ENCODE peak calls at places on chromosomes 6 and 20, in four cellular contexts. One of them, this sample, is unnamed.

GRCh38 chr20:35698298-35699126 is 640 bp downstream of the NFS1 start:
- DNase-seq in HepG2: no peak
- DNase-seq in GM12878: no peak
- DNase-seq in K562: peak
- DNase-seq in this sample: peak

GRCh38 chr6:149354009-149354408 is 36.5 kb downstream of the TAB2 start:
- DNase-seq in K562: no peak
- DNase-seq in GM12878: no peak
- DNase-seq in HepG2: no peak
- DNase-seq in this sample: no peak

GRCh38 chr20:10596726-10597125 is 77.1 kb downstream of the JAG1 start:
- DNase-seq in K562: no peak
- DNase-seq in GM12878: no peak
- DNase-seq in HepG2: peak
- DNase-seq in this sample: no peak

GRCh38 chr20:21074605-21075336 is 31.4 kb downstream of the LINC00237 start:
- DNase-seq in HepG2: no peak
- DNase-seq in K562: no peak
- DNase-seq in GM12878: peak
- DNase-seq in this sample: no peak

GRCh38 chr6:157556671-157557430 is 175.9 kb downstream of the ZDHHC14 start:
- DNase-seq in K562: no peak
- DNase-seq in GM12878: no peak
- DNase-seq in HepG2: no peak
- DNase-seq in this sample: no peak

GRCh38 chr6:98576811-98577210 is 257.6 kb upstream of the POU3F2 start:
- DNase-seq in HepG2: no peak
- DNase-seq in K562: no peak
- DNase-seq in GM12878: no peak
- DNase-seq in this sample: no peak

GRCh38 chr20:43584448-43585138 is 6.1 kb upstream of the IFT52 start:
- DNase-seq in GM12878: no peak
- DNase-seq in K562: no peak
- DNase-seq in HepG2: peak
- DNase-seq in this sample: peak

GRCh38 chr6:81911446-81911845 is 159.0 kb upstream of the TENT5A start:
- DNase-seq in GM12878: no peak
- DNase-seq in K562: no peak
- DNase-seq in HepG2: no peak
- DNase-seq in this sample: no peak

GRCh38 chr6:27081931-27082330 is 165.6 kb upstream of the PRSS16 start:
- DNase-seq in GM12878: no peak
- DNase-seq in HepG2: no peak
- DNase-seq in K562: no peak
- DNase-seq in this sample: no peak

GRCh38 chr6:41039060-41039998 is at the start of gene UNC5CL:
- DNase-seq in K562: peak
- DNase-seq in HepG2: peak
- DNase-seq in GM12878: no peak
- DNase-seq in this sample: peak

GRCh38 chr6:90484903-90485302 is 102.0 kb downstream of the MAP3K7 start:
- DNase-seq in K562: peak
- DNase-seq in GM12878: no peak
- DNase-seq in HepG2: no peak
- DNase-seq in this sample: peak

GRCh38 chr6:168037242-168037641 is 39.8 kb downstream of the KIF25 start:
- DNase-seq in HepG2: peak
- DNase-seq in K562: no peak
- DNase-seq in GM12878: no peak
- DNase-seq in this sample: no peak

GRCh38 chr6:2993755-2994317 is 5.9 kb upstream of the NQO2 start:
- DNase-seq in K562: no peak
- DNase-seq in GM12878: no peak
- DNase-seq in HepG2: peak
- DNase-seq in this sample: no peak

GRCh38 chr6:2990932-2991506 is 8.7 kb upstream of the NQO2 start:
- DNase-seq in HepG2: no peak
- DNase-seq in GM12878: no peak
- DNase-seq in K562: no peak
- DNase-seq in this sample: no peak

GRCh38 chr6:2990179-2990931 is 9.3 kb upstream of the NQO2 start:
- DNase-seq in GM12878: no peak
- DNase-seq in HepG2: no peak
- DNase-seq in K562: peak
- DNase-seq in this sample: peak

GRCh38 chr6:2989332-2990178 is 10.1 kb upstream of the NQO2 start:
- DNase-seq in HepG2: peak
- DNase-seq in K562: peak
- DNase-seq in GM12878: peak
- DNase-seq in this sample: peak

GRCh38 chr6:2992330-2992979 is 7.2 kb upstream of the NQO2 start:
- DNase-seq in GM12878: no peak
- DNase-seq in HepG2: no peak
- DNase-seq in K562: no peak
- DNase-seq in this sample: no peak
- TF ChIP-seq CREB1 in GM12878: no peak
- TF ChIP-seq CREB1 in HepG2: no peak
- TF ChIP-seq CREB1 in K562: no peak
- TF ChIP-seq CREB1 in this sample: no peak

GRCh38 chr6:33824461-33825154 is 20.8 kb upstream of the MLN start:
- DNase-seq in HepG2: no peak
- DNase-seq in K562: peak
- DNase-seq in GM12878: no peak
- DNase-seq in this sample: no peak
- H2AFZ ChIP-seq in HepG2: no peak
- H2AFZ ChIP-seq in K562: peak
- H2AFZ ChIP-seq in GM12878: no peak
- H2AFZ ChIP-seq in this sample: peak

GRCh38 chr6:113122060-113122459 is 735.1 kb upstream of the MARCKS start:
- DNase-seq in K562: no peak
- DNase-seq in HepG2: peak
- DNase-seq in GM12878: no peak
- DNase-seq in this sample: peak
- TF ChIP-seq JUNB in K562: no peak
- TF ChIP-seq JUNB in HepG2: no peak
- TF ChIP-seq JUNB in GM12878: no peak
- TF ChIP-seq JUNB in this sample: no peak

DNA sequence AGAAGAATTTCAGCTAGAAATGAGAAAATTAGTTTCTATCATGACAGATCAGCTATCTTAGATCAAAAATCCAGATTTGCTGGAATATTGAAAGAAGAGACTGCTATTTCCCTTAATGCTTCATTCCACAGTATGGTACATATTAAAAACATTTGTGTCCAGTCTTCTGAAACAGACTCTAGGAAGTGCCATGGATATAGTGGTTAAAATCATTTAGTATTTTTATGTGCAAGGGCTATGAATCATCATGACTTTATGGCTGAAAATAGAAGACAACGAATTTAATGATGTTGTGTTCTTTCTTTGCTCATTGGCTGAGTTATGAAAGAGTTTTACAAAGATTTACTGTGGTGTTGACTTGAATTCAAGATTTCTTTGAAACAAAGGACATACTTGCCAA is 146.6 kb downstream of the ANKRD60 start:
- DNase-seq in GM12878: no peak
- DNase-seq in K562: no peak
- DNase-seq in HepG2: no peak
- DNase-seq in this sample: no peak
- TF ChIP-seq CREB1 in GM12878: no peak
- TF ChIP-seq CREB1 in K562: no peak
- TF ChIP-seq CREB1 in HepG2: no peak
- TF ChIP-seq CREB1 in this sample: no peak

GRCh38 chr6:139325003-139325600 is 33.3 kb upstream of the TXLNB start:
- DNase-seq in K562: no peak
- DNase-seq in GM12878: no peak
- DNase-seq in HepG2: no peak
- DNase-seq in this sample: no peak
- H2AFZ ChIP-seq in K562: no peak
- H2AFZ ChIP-seq in GM12878: no peak
- H2AFZ ChIP-seq in HepG2: no peak
- H2AFZ ChIP-seq in this sample: no peak

DNA sequence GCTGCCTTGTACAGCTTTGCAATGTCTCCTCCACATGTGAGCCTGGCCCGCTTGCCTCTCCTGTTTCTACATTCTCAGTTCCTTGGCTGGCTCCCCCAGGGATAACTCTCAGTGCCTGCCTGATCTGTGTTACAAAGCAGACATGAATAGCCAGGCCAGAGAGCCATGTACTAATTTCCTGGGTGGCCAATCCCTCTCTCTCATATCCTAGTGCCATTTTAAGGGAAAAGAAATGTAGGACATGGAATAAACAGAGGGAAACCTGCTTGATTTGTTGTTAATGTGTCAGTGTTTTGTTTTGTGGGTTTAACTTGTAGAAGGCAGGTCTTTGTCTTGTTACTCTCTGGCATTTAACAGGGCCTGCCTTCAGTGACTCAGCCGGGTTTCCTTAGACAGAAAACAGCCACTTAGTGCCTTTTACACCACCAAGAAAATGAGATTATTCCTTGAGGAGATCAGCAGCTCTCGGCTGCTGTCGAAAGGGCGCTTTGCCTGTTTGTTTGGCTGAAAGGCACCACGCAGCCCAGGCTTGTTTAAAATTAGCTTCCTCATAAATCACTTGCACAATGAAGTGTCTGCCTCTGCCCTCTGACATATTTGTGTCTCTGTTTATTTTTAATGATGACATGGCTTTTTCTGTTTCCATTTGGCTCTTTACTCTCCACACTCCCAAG is 702.7 kb downstream of the MAFB start:
- DNase-seq in GM12878: no peak
- DNase-seq in K562: no peak
- DNase-seq in HepG2: no peak
- DNase-seq in this sample: peak
- TF ChIP-seq JUNB in GM12878: no peak
- TF ChIP-seq JUNB in K562: no peak
- TF ChIP-seq JUNB in HepG2: no peak
- TF ChIP-seq JUNB in this sample: no peak

GRCh38 chr20:22757424-22758189 is 173.2 kb upstream of the FOXA2 start:
- DNase-seq in GM12878: no peak
- DNase-seq in HepG2: no peak
- DNase-seq in K562: peak
- DNase-seq in this sample: no peak
- TF ChIP-seq CREB1 in GM12878: no peak
- TF ChIP-seq CREB1 in HepG2: no peak
- TF ChIP-seq CREB1 in K562: no peak
- TF ChIP-seq CREB1 in this sample: no peak